ENCODE peak calls at places on chromosome 14, in ten cellular contexts. Z is neural progenitor cell; W is stimulated activated naive CD8-positive, alpha-beta T cell treated with anti-CD3 and anti-CD28 coated beads, Interleukin-15, Interleukin-2, amounts not matched to agents 100 U/mL and 50 U/mL, for 24 hours; U is stimulated activated CD4-positive, alpha-beta T cell treated with anti-CD3 and anti-CD28 coated beads, TNF-alpha, amount 100 ng/mL, for 4 hours; L is neuronal stem cell; A is ACHN; I is activated CD8-positive, alpha-beta memory T cell treated with anti-CD3 and anti-CD28 coated beads, Interleukin-2, amount 50 U/mL, for 4 hours; H is B cell; K is chondrocyte; O is iPS-NIHi11. B is an unnamed sample.
A peak's percentile ranks its signal among the peaks of the same experiment; 100 is the strongest.

GRCh38 chr14:57657487-57657886 is 163.8 kb upstream of the CCDC198 start:
- DNase-seq in Z (no peak), W (no peak), U (no peak), L (no peak), A (peak; percentile 16), I (no peak), H (no peak), K (no peak), O (no peak), B (no peak)

GRCh38 chr14:82046512-82047226 is 513.0 kb upstream of the SEL1L start:
- DNase-seq in Z (no peak), W (no peak), U (no peak), L (no peak), A (no peak), I (no peak), H (no peak), K (no peak), O (no peak), B (no peak)

GRCh38 chr14:89445252-89445973 is 28.4 kb upstream of the FOXN3 start:
- DNase-seq in Z (no peak), W (peak; percentile 60), U (no peak), L (no peak), A (no peak), I (peak; percentile 42), H (no peak), K (no peak), O (no peak), B (no peak)

GRCh38 chr14:92247937-92248336 is 75.0 kb upstream of the SLC24A4 start:
- DNase-seq in Z (no peak), W (no peak), U (no peak), L (no peak), A (no peak), I (no peak), H (no peak), K (no peak), O (no peak), B (no peak)

GRCh38 chr14:35789651-35790050 is 19.4 kb downstream of the RALGAPA1 start:
- DNase-seq in Z (no peak), W (peak; percentile 17), U (no peak), L (no peak), A (peak; percentile 20), I (peak; percentile 20), H (no peak), K (no peak), O (no peak), B (no peak)

GRCh38 chr14:73829526-73830431 is 21.9 kb upstream of the PTGR2 start:
- DNase-seq in Z (no peak), W (peak; percentile 49), U (no peak), L (no peak), A (peak; percentile 98), I (peak; percentile 21), H (no peak), K (peak; percentile 22), O (no peak), B (no peak)

GRCh38 chr14:49920260-49920659 is 27.4 kb downstream of the ARF6 start:
- DNase-seq in Z (no peak), W (no peak), U (no peak), L (no peak), A (no peak), I (no peak), H (no peak), K (no peak), O (no peak), B (no peak)

GRCh38 chr14:99038401-99038800 is 233.6 kb downstream of the BCL11B start:
- DNase-seq in Z (no peak), W (no peak), U (no peak), L (no peak), A (no peak), I (no peak), H (peak; percentile 9), K (no peak), O (no peak), B (no peak)

GRCh38 chr14:33165926-33166289 is 227.2 kb downstream of the NPAS3 start:
- DNase-seq in Z (no peak), W (no peak), U (no peak), L (no peak), A (no peak), I (no peak), H (no peak), K (no peak), O (no peak), B (no peak)

GRCh38 chr14:56044196-56044595 is 74.0 kb upstream of the PELI2 start:
- DNase-seq in Z (no peak), W (no peak), U (no peak), L (no peak), A (no peak), I (no peak), H (no peak), K (no peak), O (no peak), B (no peak)

GRCh38 chr14:76138758-76139723 is 12.7 kb upstream of the GPATCH2L start:
- DNase-seq in Z (peak; percentile 94), W (no peak), U (no peak), L (peak; percentile 80), A (no peak), I (no peak), H (no peak), K (no peak), O (peak; percentile 73), B (no peak)

GRCh38 chr14:68734231-68734732 is 58.6 kb downstream of the ZFP36L1 start:
- DNase-seq in Z (no peak), W (peak; percentile 64), U (no peak), L (no peak), A (no peak), I (peak; percentile 66), H (peak; percentile 49), K (no peak), O (no peak), B (no peak)

GRCh38 chr14:101480747-101481530 is 80.4 kb upstream of the DIO3 start:
- DNase-seq in Z (no peak), W (no peak), U (no peak), L (no peak), A (no peak), I (no peak), H (no peak), K (no peak), O (no peak), B (no peak)

GRCh38 chr14:105019861-105020814 is 745 bp downstream of the CDCA4 start:
- DNase-seq in Z (peak; percentile 73), W (peak; percentile 73), U (peak; percentile 48), L (peak; percentile 33), A (peak; percentile 25), I (peak; percentile 54), H (peak; percentile 65), K (no peak), O (peak; percentile 61), B (no peak)

GRCh38 chr14:77267937-77268699 is 2.9 kb downstream of the NGB start:
- DNase-seq in Z (no peak), W (no peak), U (no peak), L (no peak), A (no peak), I (no peak), H (no peak), K (peak; percentile 65), O (no peak), B (no peak)

GRCh38 chr14:38944691-38945090 is 158.3 kb downstream of the SEC23A start:
- DNase-seq in Z (no peak), W (no peak), U (no peak), L (no peak), A (no peak), I (no peak), H (no peak), K (no peak), O (no peak), B (peak; percentile 63)

GRCh38 chr14:36519431-36520321 is at the start of gene NKX2-1:
- DNase-seq in Z (peak; percentile 61), W (no peak), U (no peak), L (peak; percentile 21), A (no peak), I (no peak), H (no peak), K (no peak), O (peak; percentile 71), B (no peak)

GRCh38 chr14:100868621-100869370 is 34.7 kb downstream of the RTL1 start:
- DNase-seq in Z (no peak), W (no peak), U (no peak), L (no peak), A (no peak), I (peak; percentile 0), H (no peak), K (peak; percentile 77), O (no peak), B (no peak)

GRCh38 chr14:55605793-55606192 is 25.8 kb downstream of the KTN1 start:
- DNase-seq in Z (no peak), W (no peak), U (no peak), L (no peak), A (peak; percentile 59), I (no peak), H (no peak), K (no peak), O (no peak), B (no peak)

GRCh38 chr14:103480595-103480994 is 42.0 kb downstream of the CKB start:
- DNase-seq in Z (no peak), W (no peak), U (no peak), L (no peak), A (no peak), I (no peak), H (peak; percentile 41), K (no peak), O (no peak), B (no peak)

GRCh38 chr14:45716506-45716905 is 463.5 kb upstream of the MIS18BP1 start:
- DNase-seq in Z (peak; percentile 65), W (no peak), U (no peak), L (no peak), A (no peak), I (no peak), H (no peak), K (no peak), O (peak; percentile 26), B (no peak)

GRCh38 chr14:96145116-96145864 is 59.3 kb upstream of the BDKRB2 start:
- DNase-seq in Z (no peak), W (no peak), U (no peak), L (no peak), A (no peak), I (no peak), H (no peak), K (no peak), O (no peak), B (no peak)

GRCh38 chr14:104874110-104874531 is 9.1 kb downstream of the CEP170B start:
- DNase-seq in Z (no peak), W (no peak), U (no peak), L (no peak), A (no peak), I (no peak), H (no peak), K (no peak), O (no peak), B (no peak)

GRCh38 chr14:59189281-59189821 is 884 bp downstream of the DAAM1 start:
- DNase-seq in Z (peak; percentile 61), W (peak; percentile 49), U (peak; percentile 4), L (peak; percentile 17), A (peak; percentile 17), I (peak; percentile 38), H (peak; percentile 54), K (peak; percentile 86), O (peak; percentile 13), B (no peak)

GRCh38 chr14:98957211-98958047 is 314.6 kb downstream of the BCL11B start:
- DNase-seq in Z (no peak), W (no peak), U (no peak), L (no peak), A (no peak), I (no peak), H (no peak), K (no peak), O (no peak), B (no peak)

GRCh38 chr14:75339059-75339458 is 60.4 kb downstream of the FOS start:
- DNase-seq in Z (no peak), W (no peak), U (no peak), L (no peak), A (no peak), I (no peak), H (no peak), K (no peak), O (no peak), B (no peak)

GRCh38 chr14:74085828-74086227 is 1.1 kb downstream of the LIN52 start:
- DNase-seq in Z (no peak), W (no peak), U (no peak), L (no peak), A (no peak), I (no peak), H (no peak), K (no peak), O (no peak), B (no peak)

GRCh38 chr14:61433169-61433568 is 111.8 kb downstream of the PRKCH start:
- DNase-seq in Z (no peak), W (peak; percentile 1), U (no peak), L (no peak), A (no peak), I (no peak), H (no peak), K (no peak), O (no peak), B (no peak)

B was measured in dorsolateral prefrontal cortex.